ENCODE peak calls at places on chromosomes 3 and 15, in six cellular contexts. G is ovary, O is H9, B is esophagus squamous epithelium, K is fibroblast of lung, N is Caco-2. R is an unnamed sample.

GRCh38 chr3:95442766-95443165 is 1371.6 kb upstream of the EPHA6 start:
- DNase-seq in G (no peak), O (no peak), B (no peak), K (no peak), N (no peak), R (no peak)

GRCh38 chr3:5194801-5195509 is 7.4 kb downstream of the EDEM1 start:
- DNase-seq in G (no peak), O (no peak), B (no peak), K (peak; percentile 62), N (peak; percentile 23), R (no peak)

GRCh38 chr3:5057217-5057616 is 64.9 kb upstream of the ARL8B start:
- DNase-seq in G (no peak), O (no peak), B (no peak), K (no peak), N (no peak), R (no peak)

GRCh38 chr15:25863067-25863967 is at the start of gene ATP10A:
- DNase-seq in G (no peak), O (peak; percentile 56), B (no peak), K (peak; percentile 73), N (no peak), R (no peak)

GRCh38 chr3:3447671-3448070 is 268.2 kb upstream of the CRBN start:
- DNase-seq in G (no peak), O (no peak), B (no peak), K (no peak), N (peak; percentile 21), R (no peak)

GRCh38 chr3:126521122-126521891 is 2.6 kb upstream of the CHST13 start:
- DNase-seq in G (no peak), O (no peak), B (no peak), K (no peak), N (no peak), R (no peak)

GRCh38 chr15:46344906-46345305 is 710.1 kb downstream of the SQOR start:
- DNase-seq in G (no peak), O (no peak), B (no peak), K (no peak), N (no peak), R (no peak)

GRCh38 chr3:14170569-14171159 is 7.7 kb downstream of the XPC start:
- DNase-seq in G (no peak), O (no peak), B (no peak), K (peak; percentile 50), N (no peak), R (no peak)

GRCh38 chr3:100268986-100269385 is 8.2 kb downstream of the TBC1D23 start:
- DNase-seq in G (no peak), O (no peak), B (no peak), K (peak; percentile 80), N (no peak), R (no peak)

GRCh38 chr3:154851644-154852043 is 228.5 kb upstream of the MME start:
- DNase-seq in G (no peak), O (no peak), B (no peak), K (no peak), N (no peak), R (no peak)

GRCh38 chr3:100047455-100048141 is 66.7 kb downstream of the FILIP1L start:
- DNase-seq in G (no peak), O (no peak), B (no peak), K (peak; percentile 84), N (peak; percentile 69), R (no peak)

GRCh38 chr3:264394-265156 is 68.0 kb downstream of the CHL1 start:
- DNase-seq in G (no peak), O (no peak), B (no peak), K (peak; percentile 98), N (peak; percentile 56), R (no peak)

GRCh38 chr15:55230051-55230670 is 33.4 kb upstream of the RSL24D1 start:
- DNase-seq in G (no peak), O (no peak), B (no peak), K (peak; percentile 24), N (no peak), R (no peak)

GRCh38 chr15:31252386-31252785 is 74.2 kb upstream of the KLF13 start:
- DNase-seq in G (no peak), O (no peak), B (no peak), K (no peak), N (no peak), R (no peak)

DNA sequence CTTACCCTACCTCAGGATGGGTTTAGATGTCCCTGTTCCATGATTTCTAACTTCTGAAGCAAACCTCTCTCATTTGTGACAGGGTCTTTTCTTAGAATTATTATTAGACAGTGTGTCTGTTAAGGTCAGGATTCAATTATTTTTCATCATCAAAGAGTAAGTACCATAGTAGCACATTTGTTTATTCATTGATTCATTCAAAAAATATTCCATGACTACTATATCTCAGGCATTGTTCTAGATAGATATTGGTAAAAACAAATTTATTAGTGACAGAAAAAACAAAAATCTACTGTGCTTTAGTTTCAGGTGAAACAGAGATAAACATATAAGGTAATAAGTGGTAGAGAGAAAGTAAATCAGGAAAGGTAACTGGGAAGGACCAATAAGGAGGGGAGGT is 3.5 kb upstream of the PLOD2 start:
- DNase-seq in G (no peak), O (no peak), B (no peak), K (no peak), N (no peak), R (no peak)
- H3K4me1 ChIP-seq in G (peaks cover 5% of the 10 kb centered on the region), O (peaks cover 5% of the 10 kb centered on the region), B (peaks cover 64% of the 10 kb centered on the region), K (peaks cover 26% of the 10 kb centered on the region), N (no peaks in the 10 kb centered on the region), R (peaks cover 31% of the 10 kb centered on the region)

DNA sequence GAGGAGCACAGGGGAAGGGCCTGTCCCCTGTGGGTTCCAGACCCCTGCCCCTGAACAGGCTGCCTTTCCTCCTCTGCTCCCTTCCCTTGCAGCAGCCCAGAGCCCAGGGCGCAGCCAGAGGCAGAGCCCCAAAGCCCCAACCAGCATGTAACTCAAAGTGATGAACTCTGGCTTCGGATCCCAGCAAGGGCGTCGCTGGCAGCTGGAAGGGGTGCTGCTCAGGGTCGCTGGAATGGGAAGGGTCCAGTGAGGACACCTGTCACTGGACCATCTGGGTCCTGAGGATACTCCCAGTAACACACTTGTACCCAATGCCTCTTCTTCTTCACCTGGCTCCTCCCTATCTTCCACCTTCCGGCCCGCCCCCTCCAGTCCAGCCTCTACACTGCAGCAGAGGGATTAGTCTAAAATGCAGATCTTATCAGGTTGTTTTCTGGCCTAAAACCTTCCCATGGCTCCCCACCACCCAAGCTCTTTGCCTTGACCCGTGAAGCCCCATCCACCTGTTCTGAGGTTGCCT is 64.0 kb downstream of the SLC6A1 start:
- DNase-seq in G (no peak), O (peak; percentile 39), B (no peak), K (no peak), N (no peak), R (no peak)
- TF ChIP-seq CTCF in G (no peak), O (no peak), B (no peak), K (no peak), N (no peak), R (no peak)

GRCh38 chr15:60390931-60391501 is 6.8 kb downstream of the ANXA2 start:
- DNase-seq in G (no peak), O (peak; percentile 50), B (peak; percentile 20), K (peak; percentile 85), N (peak; percentile 39), R (peak; percentile 39)
- H3K4me1 ChIP-seq in G (peaks cover 29% of the 10 kb centered on the region), O (peaks cover 17% of the 10 kb centered on the region), B (peaks cover 100% of the 10 kb centered on the region), K (peaks cover 38% of the 10 kb centered on the region), N (peaks cover 90% of the 10 kb centered on the region), R (peaks cover 96% of the 10 kb centered on the region)

GRCh38 chr15:78507831-78508160 is 419 bp downstream of the HYKK start:
- DNase-seq in G (no peak), O (no peak), B (no peak), K (no peak), N (no peak), R (no peak)

GRCh38 chr15:78502641-78503040 is 4.7 kb upstream of the HYKK start:
- DNase-seq in G (no peak), O (no peak), B (no peak), K (no peak), N (no peak), R (no peak)

GRCh38 chr15:78509726-78510312 is 2.4 kb downstream of the HYKK start:
- DNase-seq in G (no peak), O (no peak), B (no peak), K (no peak), N (no peak), R (no peak)

GRCh38 chr15:78508272-78508671 is 895 bp downstream of the HYKK start:
- DNase-seq in G (no peak), O (no peak), B (no peak), K (no peak), N (peak; percentile 6), R (no peak)

GRCh38 chr15:78506971-78507830 is at the start of gene HYKK:
- DNase-seq in G (peak; percentile 88), O (peak; percentile 99), B (peak; percentile 23), K (peak; percentile 96), N (peak; percentile 96), R (peak; percentile 79)
- TF ChIP-seq CTCF in G (peak; percentile 26), O (peak; percentile 32), B (no peak), K (no peak), N (no peak), R (peak; percentile 35)